ENCODE peak calls at places on chromosomes 11 and 22, in nine cellular contexts. S is activated CD4-positive, alpha-beta T cell treated with anti-CD3 and anti-CD28 coated beads for 36 hours; D is NCI-H774; C is sigmoid colon; L is RPMI7951; F is AG20443; I is stimulated activated CD8-positive, alpha-beta memory T cell treated with anti-CD3 and anti-CD28 coated beads, Interleukin-15, amount 100 ng/mL, for 24 hours; H is pulmonary artery endothelial cell; J is islet precursor cell. K is an unnamed sample.

GRCh38 chr11:128884703-128885338 is 6.3 kb upstream of the KCNJ5 start:
- DNase-seq in C (peak), F (peak), S (peak), I (no peak), D (peak), J (peak), H (peak), L (peak), K (peak)

GRCh38 chr11:9600651-9601040 is 27.2 kb downstream of the WEE1 start:
- DNase-seq in D (no peak), F (no peak), C (no peak), I (no peak), S (peak), J (peak), H (no peak), L (no peak), K (no peak)

GRCh38 chr11:64893194-64894069 is 15.0 kb upstream of the EHD1 start:
- DNase-seq in C (no peak), D (no peak), H (no peak), F (no peak), L (no peak), I (no peak), J (no peak), S (no peak), K (no peak)

GRCh38 chr22:37043828-37044538 is 7.6 kb upstream of the KCTD17 start:
- DNase-seq in C (no peak), D (no peak), F (peak), J (peak), L (peak), H (no peak), S (peak), I (no peak), K (peak)

GRCh38 chr11:1916986-1917522 is 2.4 kb upstream of the TNNT3 start:
- DNase-seq in H (no peak), L (no peak), S (no peak), D (no peak), F (peak), I (no peak), C (no peak), J (no peak), K (no peak)

GRCh38 chr11:59857444-59858434 is 8.5 kb downstream of the TCN1 start:
- DNase-seq in C (no peak), F (no peak), S (peak), J (peak), L (peak), I (no peak), D (no peak), H (peak), K (no peak)

GRCh38 chr11:134957540-134958335 is 545.7 kb upstream of the B3GAT1 start:
- DNase-seq in F (no peak), I (no peak), S (no peak), J (no peak), L (no peak), D (no peak), C (no peak), H (no peak), K (no peak)

GRCh38 chr11:20000393-20001134 is 159.7 kb downstream of the DBX1 start:
- DNase-seq in F (no peak), I (no peak), D (peak), S (no peak), L (no peak), J (peak), H (no peak), C (no peak), K (no peak)

GRCh38 chr11:103988595-103988969 is 47.9 kb upstream of the DDI1 start:
- DNase-seq in I (no peak), L (no peak), S (no peak), J (no peak), H (no peak), C (no peak), D (no peak), F (peak), K (no peak)

GRCh38 chr22:32177221-32177765 is 18.2 kb upstream of the C22orf42 start:
- DNase-seq in I (no peak), S (no peak), D (no peak), F (no peak), L (no peak), J (no peak), H (no peak), C (no peak), K (no peak)

GRCh38 chr22:50252081-50253045 is 1.3 kb upstream of the HDAC10 start:
- DNase-seq in J (peak), C (peak), S (peak), D (no peak), F (peak), I (no peak), H (no peak), L (peak), K (peak)

GRCh38 chr11:45159781-45160365 is 13.4 kb downstream of the PRDM11 start:
- DNase-seq in J (no peak), H (no peak), C (peak), S (no peak), F (no peak), I (no peak), L (no peak), D (no peak), K (no peak)

GRCh38 chr11:86713552-86713951 is 41.1 kb upstream of the ME3 start:
- DNase-seq in S (no peak), H (no peak), J (no peak), L (no peak), I (no peak), D (no peak), F (no peak), C (no peak), K (no peak)

GRCh38 chr11:44309483-44310197 is at the start of gene ALX4:
- DNase-seq in C (no peak), J (peak), F (peak), H (no peak), L (peak), S (peak), I (no peak), D (peak), K (no peak)

GRCh38 chr22:46561435-46561905 is 24.1 kb upstream of the CELSR1 start:
- DNase-seq in F (no peak), L (no peak), S (peak), D (no peak), H (no peak), J (no peak), I (no peak), C (no peak), K (peak)

GRCh38 chr11:12050911-12051667 is 42.7 kb upstream of the DKK3 start:
- DNase-seq in S (no peak), L (no peak), D (no peak), J (peak), F (no peak), C (no peak), H (no peak), I (no peak), K (no peak)

GRCh38 chr22:30416843-30417242 is 8.7 kb upstream of the MTFP1 start:
- DNase-seq in J (no peak), D (no peak), S (no peak), I (no peak), C (no peak), L (no peak), H (no peak), F (no peak), K (no peak)

GRCh38 chr22:46038516-46039430 is 61.8 kb upstream of the WNT7B start:
- DNase-seq in J (no peak), S (peak), C (peak), D (no peak), H (no peak), I (no peak), F (no peak), L (no peak), K (peak)

GRCh38 chr22:40436460-40437431 is 66.4 kb downstream of the SGSM3 start:
- DNase-seq in F (peak), J (no peak), S (peak), I (no peak), C (no peak), D (peak), H (no peak), L (peak), K (no peak)

GRCh38 chr11:85307381-85307780 is 319.8 kb downstream of the DLG2 start:
- DNase-seq in H (no peak), I (no peak), C (no peak), L (no peak), F (peak), D (no peak), S (no peak), J (no peak), K (no peak)

GRCh38 chr22:41899110-41899509 is 15.8 kb downstream of the SHISA8 start:
- DNase-seq in F (no peak), I (no peak), H (no peak), L (no peak), J (no peak), S (no peak), C (no peak), D (no peak), K (no peak)

GRCh38 chr22:49093192-49093880 is 734.3 kb downstream of the BRD1 start:
- DNase-seq in D (peak), I (no peak), S (no peak), H (no peak), F (no peak), C (no peak), L (no peak), J (no peak), K (no peak)

GRCh38 chr22:33605686-33606085 is 314.6 kb downstream of the LARGE1 start:
- DNase-seq in S (no peak), C (no peak), D (no peak), H (no peak), I (no peak), L (no peak), J (no peak), F (no peak), K (no peak)

GRCh38 chr22:36759481-36760159 is 16.3 kb downstream of the IFT27 start:
- DNase-seq in C (peak), S (no peak), D (no peak), F (no peak), H (no peak), I (no peak), L (no peak), J (peak), K (no peak)

GRCh38 chr11:1196516-1197391 is 26.1 kb upstream of the MUC5B start:
- DNase-seq in C (peak), D (no peak), L (no peak), I (no peak), F (no peak), S (peak), H (no peak), J (peak), K (no peak)

GRCh38 chr11:73399159-73400090 is 23.2 kb downstream of the RELT start:
- DNase-seq in H (no peak), D (no peak), L (peak), C (peak), F (no peak), J (no peak), S (no peak), I (no peak), K (no peak)

GRCh38 chr11:34219862-34220490 is 114.5 kb downstream of the NAT10 start:
- DNase-seq in C (peak), F (no peak), S (no peak), D (no peak), J (no peak), H (no peak), I (no peak), L (no peak), K (no peak)

GRCh38 chr11:118241191-118242098 is 10.7 kb downstream of the MPZL3 start:
- DNase-seq in F (peak), I (no peak), J (peak), H (peak), L (peak), C (no peak), D (no peak), S (peak), K (no peak)

GRCh38 chr11:12457030-12457600 is 79.7 kb downstream of the PARVA start:
- DNase-seq in F (peak), C (no peak), D (no peak), I (no peak), H (no peak), L (peak), J (no peak), S (no peak), K (no peak)